ENCODE peak calls at places on chromosomes 12 and 14, in eight cellular contexts. W is nephron progenitor cell; Q is activated gamma-delta T cell treated with Interleukin-2 at 50 U/mL for 16 hours; J is BJ; X is CD8-positive, alpha-beta memory T cell; A is T-cell; E is stimulated activated CD4-positive, alpha-beta T cell treated with anti-CD3 and anti-CD28 coated beads, Interleukin-4, amount 100 ng/mL, for 1 hour; Z is stomach. Y is an unnamed sample.

GRCh38 chr12:1833596-1834028 is 13.2 kb downstream of the LRTM2 start:
- DNase-seq in W (no peak), Q (no peak), J (no peak), X (no peak), A (no peak), E (no peak), Z (no peak), Y (no peak)

GRCh38 chr12:42475055-42475454 is 114.5 kb downstream of the PRICKLE1 start:
- DNase-seq in W (no peak), Q (no peak), J (no peak), X (no peak), A (no peak), E (no peak), Z (no peak), Y (no peak)

GRCh38 chr14:101229666-101230065 is 326.1 kb upstream of the RTL1 start:
- DNase-seq in W (no peak), Q (no peak), J (no peak), X (no peak), A (no peak), E (no peak), Z (no peak), Y (no peak)

GRCh38 chr12:15163001-15163400 is 58.2 kb downstream of the RERG start:
- DNase-seq in W (no peak), Q (no peak), J (no peak), X (no peak), A (no peak), E (no peak), Z (no peak), Y (no peak)

GRCh38 chr12:26264215-26264838 is 69.0 kb downstream of the SSPN start:
- DNase-seq in W (no peak), Q (no peak), J (no peak), X (no peak), A (no peak), E (no peak), Z (no peak), Y (no peak)

GRCh38 chr14:56633544-56633943 is 53.9 kb downstream of the TMEM260 start:
- DNase-seq in W (no peak), Q (no peak), J (no peak), X (no peak), A (no peak), E (no peak), Z (no peak), Y (no peak)

GRCh38 chr12:79997115-79997805 is 62.4 kb upstream of the PPP1R12A start:
- DNase-seq in W (no peak), Q (no peak), J (no peak), X (no peak), A (no peak), E (no peak), Z (no peak), Y (no peak)

GRCh38 chr12:111122458-111122878 is 202.1 kb upstream of the MYL2 start:
- DNase-seq in W (peak; percentile 41), Q (no peak), J (no peak), X (no peak), A (no peak), E (no peak), Z (no peak), Y (no peak)

GRCh38 chr14:59004012-59004411 is 184.5 kb upstream of the DAAM1 start:
- DNase-seq in W (no peak), Q (no peak), J (no peak), X (no peak), A (no peak), E (no peak), Z (no peak), Y (no peak)

GRCh38 chr14:28901631-28902030 is 135.0 kb downstream of the FOXG1 start:
- DNase-seq in W (no peak), Q (no peak), J (no peak), X (no peak), A (no peak), E (no peak), Z (no peak), Y (no peak)

GRCh38 chr14:33376510-33376909 is 437.8 kb downstream of the NPAS3 start:
- DNase-seq in W (no peak), Q (no peak), J (no peak), X (no peak), A (no peak), E (no peak), Z (no peak), Y (no peak)

GRCh38 chr12:109767991-109768900 is 54.6 kb downstream of the FAM222A start:
- DNase-seq in W (no peak), Q (no peak), J (no peak), X (no peak), A (no peak), E (no peak), Z (peak; percentile 21), Y (no peak)

GRCh38 chr12:48929551-48929950 is 4.3 kb upstream of the FKBP11 start:
- DNase-seq in W (no peak), Q (no peak), J (no peak), X (no peak), A (no peak), E (no peak), Z (no peak), Y (no peak)

GRCh38 chr12:12333407-12333831 is 16.6 kb downstream of the MANSC1 start:
- DNase-seq in W (no peak), Q (no peak), J (no peak), X (no peak), A (no peak), E (no peak), Z (peak; percentile 61), Y (no peak)